ENCODE peak calls at places on chromosomes 4 and X, in eight cellular contexts. F is fibroblast of lung, A is GM12865, Z is hepatocyte, O is stomach, S is tibial artery, M is adipocyte, X is choroid plexus epithelial cell. W is an unnamed sample.

GRCh38 chrX:1592128-1592862 is 891 bp downstream of the AKAP17A start:
- DNase-seq in X (peak; percentile 60), A (peak; percentile 55), S (no peak), Z (peak; percentile 50), M (peak; percentile 56), F (peak; percentile 12), O (peak; percentile 26), W (no peak)

GRCh38 chr4:140691369-140691768 is 64.8 kb downstream of the TBC1D9 start:
- DNase-seq in M (peak; percentile 78), Z (no peak), O (no peak), X (peak; percentile 61), S (no peak), F (peak; percentile 67), A (no peak), W (no peak)

GRCh38 chr4:72319596-72319995 is 249.4 kb downstream of the ADAMTS3 start:
- DNase-seq in S (no peak), Z (no peak), F (no peak), M (peak; percentile 45), O (no peak), X (no peak), A (peak; percentile 14), W (peak; percentile 16)

GRCh38 chr4:169404959-169405358 is 134.2 kb upstream of the SH3RF1 start:
- DNase-seq in A (no peak), F (no peak), S (no peak), Z (no peak), O (no peak), M (peak; percentile 67), X (peak; percentile 39), W (no peak)

GRCh38 chr4:121597346-121597934 is 99.3 kb downstream of the ANXA5 start:
- DNase-seq in M (no peak), F (no peak), Z (no peak), X (peak; percentile 15), A (peak; percentile 16), O (no peak), S (no peak), W (peak; percentile 4)

GRCh38 chrX:56764975-56765791 is 36.1 kb downstream of the NBDY start:
- DNase-seq in X (no peak), A (peak; percentile 68), S (no peak), O (no peak), F (no peak), M (no peak), Z (no peak), W (peak; percentile 71)

GRCh38 chr4:95017690-95018089 is 259.9 kb downstream of the BMPR1B start:
- DNase-seq in F (no peak), M (no peak), O (no peak), Z (no peak), X (no peak), S (no peak), A (no peak), W (no peak)

GRCh38 chr4:147754037-147754445 is 22.2 kb downstream of the ARHGAP10 start:
- DNase-seq in Z (no peak), A (no peak), O (no peak), F (peak; percentile 83), S (no peak), M (peak; percentile 81), X (peak; percentile 82), W (no peak)

GRCh38 chrX:153934473-153935325 is at the start of gene NAA10:
- DNase-seq in S (peak; percentile 44), M (peak; percentile 87), X (peak; percentile 69), A (peak; percentile 84), O (peak; percentile 80), F (peak; percentile 56), Z (peak; percentile 88), W (no peak)

GRCh38 chrX:139246295-139246694 is 284.2 kb upstream of the F9 start:
- DNase-seq in M (no peak), S (no peak), A (no peak), F (no peak), X (no peak), O (no peak), Z (no peak), W (no peak)

GRCh38 chrX:68043713-68044438 is 389.4 kb downstream of the OPHN1 start:
- DNase-seq in M (no peak), A (no peak), Z (no peak), F (no peak), O (no peak), S (no peak), X (no peak), W (no peak)

GRCh38 chr4:144190009-144190408 is 49.5 kb upstream of the GYPA start:
- DNase-seq in X (no peak), O (no peak), M (no peak), F (no peak), Z (no peak), A (no peak), S (no peak), W (no peak)

GRCh38 chr4:183362036-183362435 is 39.8 kb upstream of the CLDN24 start:
- DNase-seq in M (no peak), X (no peak), F (no peak), Z (no peak), S (no peak), A (no peak), O (no peak), W (no peak)

GRCh38 chr4:158068063-158068462 is 104.8 kb downstream of the GASK1B start:
- DNase-seq in O (no peak), S (no peak), X (peak; percentile 62), Z (no peak), A (no peak), F (no peak), M (peak; percentile 25), W (no peak)

GRCh38 chrX:1262369-1262768 is 6.2 kb upstream of the CSF2RA start:
- DNase-seq in X (no peak), S (no peak), M (no peak), Z (no peak), A (no peak), O (no peak), F (no peak), W (no peak)

GRCh38 chrX:11663875-11664210 is 1.9 kb downstream of the ARHGAP6 start:
- DNase-seq in X (no peak), O (no peak), F (peak; percentile 22), Z (peak; percentile 10), M (no peak), A (peak; percentile 52), S (no peak), W (no peak)
- H3K4me3 ChIP-seq in X (peak overlapping the region; percentile 53), O (peak overlapping the region; percentile 46), F (peak overlapping the region; percentile 56), Z (no peak overlapping the region), M (peak overlapping the region; percentile 82), A (peak overlapping the region; percentile 84), S (peak overlapping the region; percentile 59), W (no peak overlapping the region)

GRCh38 chr4:184423003-184423686 is 51.2 kb downstream of the IRF2 start:
- DNase-seq in O (no peak), X (no peak), Z (no peak), F (no peak), M (no peak), S (no peak), A (peak; percentile 56), W (no peak)

GRCh38 chr4:184422378-184422777 is 52.0 kb downstream of the IRF2 start:
- DNase-seq in S (no peak), X (no peak), Z (no peak), M (no peak), A (no peak), O (no peak), F (no peak), W (no peak)

GRCh38 chr4:184420881-184421416 is 53.4 kb downstream of the IRF2 start:
- DNase-seq in S (no peak), A (peak; percentile 88), F (no peak), O (no peak), Z (no peak), X (no peak), M (no peak), W (no peak)

GRCh38 chr4:184420402-184420801 is 53.9 kb downstream of the IRF2 start:
- DNase-seq in X (no peak), S (no peak), F (no peak), M (no peak), A (peak; percentile 49), O (no peak), Z (no peak), W (no peak)

DNA sequence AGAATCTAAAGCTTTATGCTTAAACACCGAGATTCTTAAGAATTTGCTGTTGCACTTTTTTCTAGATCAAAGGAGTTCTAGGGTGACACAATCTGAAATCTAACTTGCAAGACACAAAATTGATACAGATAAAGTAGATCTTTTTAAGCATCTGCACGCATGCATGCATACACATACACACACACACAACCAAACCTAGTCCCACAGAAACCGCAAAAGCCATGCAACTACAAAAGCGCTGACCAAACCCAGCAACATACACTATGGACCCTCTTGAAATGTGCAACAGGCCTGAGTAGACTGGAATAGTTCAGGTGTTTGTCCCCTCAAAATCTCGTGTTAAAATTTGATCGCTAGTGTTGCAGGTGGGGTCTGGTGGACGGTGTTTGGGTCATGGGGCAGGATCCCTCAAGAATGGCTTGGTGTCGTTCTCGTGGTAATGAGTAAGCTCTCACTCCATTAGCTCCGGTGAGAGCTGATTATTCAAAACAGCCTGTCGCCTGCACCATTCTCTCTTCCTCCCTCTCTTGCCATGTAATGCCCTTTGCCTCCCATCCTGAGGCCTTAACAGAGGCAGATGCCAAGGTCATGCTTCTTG is 52.7 kb downstream of the IRF2 start:
- DNase-seq in M (no peak), F (no peak), O (no peak), Z (no peak), A (peak; percentile 61), S (no peak), X (no peak), W (no peak)
- H3K4me3 ChIP-seq in M (no peak overlapping the region), F (no peak overlapping the region), O (no peak overlapping the region), Z (no peak overlapping the region), A (peak overlapping the region; percentile 42), S (no peak overlapping the region), X (no peak overlapping the region), W (no peak overlapping the region)

DNA sequence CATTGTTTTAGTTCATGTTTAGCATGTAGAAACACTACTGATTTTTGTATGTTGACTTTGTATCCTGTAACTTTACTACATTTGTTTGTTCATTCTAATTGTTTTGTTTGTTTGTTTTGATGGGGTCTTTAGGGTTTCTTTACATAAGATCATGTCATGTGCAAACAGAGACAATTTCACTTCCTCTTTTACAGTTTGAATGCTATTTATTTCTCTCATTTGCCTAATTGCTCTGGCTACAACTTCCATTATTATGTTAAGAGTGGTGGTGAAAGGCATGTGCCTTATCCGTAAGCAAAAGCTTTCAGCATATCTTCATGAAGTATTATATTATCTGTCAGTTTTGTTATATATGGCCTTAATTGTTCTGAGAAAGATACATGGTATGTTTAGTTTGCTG is 571.1 kb downstream of the PCDH7 start:
- DNase-seq in A (peak; percentile 5), Z (no peak), X (no peak), F (no peak), O (no peak), M (no peak), S (no peak), W (no peak)
- H3K4me3 ChIP-seq in A (no peak overlapping the region), Z (no peak overlapping the region), X (no peak overlapping the region), F (no peak overlapping the region), O (no peak overlapping the region), M (no peak overlapping the region), S (no peak overlapping the region), W (no peak overlapping the region)

DNA sequence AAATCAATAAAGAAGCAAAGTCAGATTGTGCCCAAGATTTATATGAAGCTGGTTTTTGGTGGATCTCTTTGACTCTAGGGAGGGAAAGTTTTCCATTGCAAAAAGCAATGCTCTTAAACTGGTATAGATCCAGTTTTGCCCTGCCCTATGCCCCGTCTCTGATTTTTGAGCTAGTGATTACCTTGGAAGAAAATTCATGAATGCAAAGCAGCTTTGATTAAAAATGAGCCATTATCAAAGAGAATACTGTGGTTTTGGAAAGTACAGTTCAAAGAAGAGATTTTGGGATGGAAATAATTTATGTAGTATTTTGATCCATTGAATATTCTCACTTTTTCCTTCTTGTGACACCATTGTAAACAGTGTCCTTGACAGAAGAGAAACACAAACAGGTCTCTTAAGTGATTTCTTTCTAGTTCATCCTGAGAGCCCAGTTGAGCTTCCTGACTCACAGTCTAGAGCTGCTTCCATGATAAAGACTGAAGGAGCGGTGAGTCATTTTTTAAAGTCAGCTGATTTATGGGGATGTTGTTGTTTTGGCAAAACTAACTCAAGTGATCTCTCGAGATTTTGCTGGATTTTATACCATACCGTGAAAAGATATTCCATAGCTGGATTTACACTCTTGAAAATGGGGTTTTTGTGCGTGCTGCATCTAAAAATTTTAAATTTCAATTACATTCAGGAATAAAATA is 76.7 kb downstream of the AFF1 start:
- DNase-seq in X (peak; percentile 94), M (peak; percentile 82), F (peak; percentile 80), O (no peak), S (no peak), A (no peak), Z (peak; percentile 84), W (no peak)
- H3K4me3 ChIP-seq in X (no peak overlapping the region), M (peak overlapping the region; percentile 44), F (no peak overlapping the region), O (no peak overlapping the region), S (no peak overlapping the region), A (no peak overlapping the region), Z (no peak overlapping the region), W (no peak overlapping the region)

W was measured in Jurkat, Clone E6-1.